ENCODE peak calls at places on chromosomes 3 and 15, in eight cellular contexts. P is hepatocyte, V is osteoblast, W is lower lobe of right lung, F is left lung, L is fibroblast of lung, X is ovary, Z is HCT116. O is an unnamed sample.
A peak's percentile ranks its signal among the peaks of the same experiment; 100 is the strongest.

GRCh38 chr3:15332405-15333098 is at the start of gene SH3BP5:
- DNase-seq in V (peak; percentile 96), L (peak; percentile 68), P (peak; percentile 92), Z (peak; percentile 26), W (peak; percentile 84), F (peak; percentile 97), X (peak; percentile 83), O (peak; percentile 71)

GRCh38 chr15:66138096-66138783 is 115.3 kb downstream of the MEGF11 start:
- DNase-seq in P (no peak), X (peak; percentile 26), V (no peak), F (no peak), L (no peak), W (no peak), Z (no peak), O (no peak)

GRCh38 chr15:91592586-91592985 is 260.9 kb upstream of the SLCO3A1 start:
- DNase-seq in Z (no peak), X (no peak), W (no peak), P (no peak), F (no peak), L (no peak), V (no peak), O (no peak)

GRCh38 chr15:96361309-96362000 is 31.0 kb downstream of the NR2F2 start:
- DNase-seq in P (no peak), X (no peak), V (peak; percentile 82), Z (no peak), W (no peak), L (no peak), F (peak; percentile 78), O (no peak)

GRCh38 chr3:168512802-168513201 is 417.1 kb upstream of the GOLIM4 start:
- DNase-seq in P (no peak), L (no peak), V (no peak), F (no peak), X (no peak), W (no peak), Z (no peak), O (no peak)

GRCh38 chr3:43316783-43317460 is 30.6 kb downstream of the SNRK start:
- DNase-seq in P (no peak), Z (no peak), W (no peak), V (no peak), X (no peak), F (no peak), L (peak; percentile 39), O (no peak)

GRCh38 chr15:83776986-83777385 is 123.1 kb downstream of the ADAMTSL3 start:
- DNase-seq in L (no peak), X (no peak), V (no peak), F (no peak), Z (no peak), W (no peak), P (no peak), O (no peak)

GRCh38 chr15:72846027-72846426 is 62.5 kb upstream of the ADPGK start:
- DNase-seq in V (no peak), X (no peak), P (no peak), W (no peak), Z (no peak), F (no peak), L (peak; percentile 32), O (no peak)

GRCh38 chr3:52281980-52282801 is 3.7 kb upstream of the WDR82 start:
- DNase-seq in L (no peak), Z (no peak), X (no peak), P (no peak), V (no peak), F (peak; percentile 19), W (no peak), O (no peak)

GRCh38 chr3:123258811-123259420 is 57.2 kb downstream of the SEC22A start:
- DNase-seq in F (no peak), X (no peak), L (peak; percentile 44), Z (peak; percentile 50), W (no peak), V (peak; percentile 62), P (peak; percentile 62), O (peak; percentile 58)

GRCh38 chr3:127074900-127075360 is 92.0 kb downstream of the PLXNA1 start:
- DNase-seq in F (no peak), X (no peak), W (peak; percentile 51), P (no peak), Z (no peak), V (peak; percentile 98), L (peak; percentile 85), O (peak; percentile 22)

GRCh38 chr15:64151727-64152506 is at the start of gene SNX22:
- DNase-seq in Z (no peak), L (no peak), P (peak; percentile 52), W (peak; percentile 66), F (peak; percentile 82), V (peak; percentile 87), X (no peak), O (no peak)

GRCh38 chr15:75620776-75621536 is 4.6 kb downstream of the SNUPN start:
- DNase-seq in L (peak; percentile 95), W (peak; percentile 69), X (peak; percentile 86), V (peak; percentile 93), Z (no peak), F (no peak), P (peak; percentile 72), O (peak; percentile 14)

GRCh38 chr15:68391084-68391483 is 40.9 kb downstream of the ITGA11 start:
- DNase-seq in W (no peak), X (peak; percentile 2), Z (no peak), L (no peak), F (no peak), V (no peak), P (no peak), O (no peak)

GRCh38 chr15:90763700-90764099 is 46.6 kb downstream of the BLM start:
- DNase-seq in X (no peak), W (no peak), F (no peak), V (no peak), P (no peak), Z (no peak), L (no peak), O (no peak)

GRCh38 chr3:149115114-149115513 is 14.3 kb upstream of the HPS3 start:
- DNase-seq in P (no peak), X (no peak), L (no peak), Z (no peak), W (no peak), V (no peak), F (no peak), O (no peak)

GRCh38 chr3:27289769-27290413 is 79.3 kb downstream of the NEK10 start:
- DNase-seq in P (no peak), Z (no peak), F (no peak), X (no peak), L (peak; percentile 45), V (no peak), W (no peak), O (peak; percentile 6)

GRCh38 chr3:31442755-31443154 is 90.0 kb upstream of the STT3B start:
- DNase-seq in X (no peak), V (no peak), Z (no peak), W (no peak), F (no peak), L (no peak), P (no peak), O (no peak)
- H3K4me1 ChIP-seq in X (peaks cover 3% of the 10 kb centered on the region), V (no peaks in the 10 kb centered on the region), Z (peaks cover 5% of the 10 kb centered on the region), W (no peaks in the 10 kb centered on the region), F (no peaks in the 10 kb centered on the region), L (no peaks in the 10 kb centered on the region), P (no peaks in the 10 kb centered on the region), O (peaks cover 7% of the 10 kb centered on the region)

GRCh38 chr3:35448681-35449080 is 190.6 kb upstream of the ARPP21 start:
- DNase-seq in L (no peak), V (no peak), W (no peak), Z (no peak), F (no peak), P (no peak), X (no peak), O (no peak)

GRCh38 chr3:35448121-35448520 is 191.2 kb upstream of the ARPP21 start:
- DNase-seq in P (no peak), F (no peak), Z (no peak), W (no peak), X (no peak), L (no peak), V (no peak), O (no peak)

DNA sequence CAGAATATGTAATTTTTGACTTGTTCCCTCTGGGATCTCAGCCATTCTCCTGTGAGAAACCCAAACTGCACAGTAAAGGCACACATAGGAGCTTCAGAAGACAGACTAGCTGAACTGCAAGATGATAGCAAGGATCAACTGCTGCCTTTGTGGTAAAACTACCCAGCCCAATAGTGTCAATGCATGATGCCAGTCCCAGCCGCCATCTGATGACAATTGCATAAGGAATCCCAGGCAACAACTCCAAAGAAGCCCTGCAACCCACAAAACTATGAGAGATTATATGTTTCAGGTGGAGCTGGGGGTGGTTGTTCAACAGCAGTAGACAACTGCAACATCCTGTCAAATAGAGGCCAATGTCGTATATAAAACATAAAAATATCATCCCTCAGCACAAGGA is 192.4 kb upstream of the ARPP21 start:
- DNase-seq in L (no peak), W (no peak), X (no peak), Z (no peak), P (no peak), V (no peak), F (no peak), O (no peak)
- H3K4me1 ChIP-seq in L (no peaks in the 10 kb centered on the region), W (no peaks in the 10 kb centered on the region), X (no peaks in the 10 kb centered on the region), Z (no peaks in the 10 kb centered on the region), P (no peaks in the 10 kb centered on the region), V (no peaks in the 10 kb centered on the region), F (no peaks in the 10 kb centered on the region), O (no peaks in the 10 kb centered on the region)

GRCh38 chr15:98720036-98720435 is 71.7 kb downstream of the IGF1R start:
- DNase-seq in X (no peak), V (no peak), W (no peak), Z (no peak), F (no peak), L (no peak), P (no peak), O (no peak)

GRCh38 chr15:98722209-98722608 is 73.9 kb downstream of the IGF1R start:
- DNase-seq in V (no peak), P (no peak), Z (no peak), F (no peak), L (no peak), W (no peak), X (no peak), O (no peak)

GRCh38 chr15:98721166-98721565 is 72.8 kb downstream of the IGF1R start:
- DNase-seq in L (no peak), W (no peak), X (no peak), P (no peak), V (no peak), F (no peak), Z (no peak), O (no peak)

GRCh38 chr15:98719169-98719515 is 70.8 kb downstream of the IGF1R start:
- DNase-seq in P (no peak), F (no peak), Z (no peak), L (peak; percentile 59), V (no peak), X (no peak), W (no peak), O (peak; percentile 43)

GRCh38 chr15:98720577-98720976 is 72.2 kb downstream of the IGF1R start:
- DNase-seq in P (no peak), V (no peak), X (no peak), W (no peak), Z (no peak), F (no peak), L (peak; percentile 49), O (no peak)
- H3K4me1 ChIP-seq in P (peaks cover 36% of the 10 kb centered on the region), V (peaks cover 12% of the 10 kb centered on the region), X (peaks cover 26% of the 10 kb centered on the region), W (peaks cover 45% of the 10 kb centered on the region), Z (no peaks in the 10 kb centered on the region), F (peaks cover 5% of the 10 kb centered on the region), L (peaks cover 2% of the 10 kb centered on the region), O (peaks cover 51% of the 10 kb centered on the region)

DNA sequence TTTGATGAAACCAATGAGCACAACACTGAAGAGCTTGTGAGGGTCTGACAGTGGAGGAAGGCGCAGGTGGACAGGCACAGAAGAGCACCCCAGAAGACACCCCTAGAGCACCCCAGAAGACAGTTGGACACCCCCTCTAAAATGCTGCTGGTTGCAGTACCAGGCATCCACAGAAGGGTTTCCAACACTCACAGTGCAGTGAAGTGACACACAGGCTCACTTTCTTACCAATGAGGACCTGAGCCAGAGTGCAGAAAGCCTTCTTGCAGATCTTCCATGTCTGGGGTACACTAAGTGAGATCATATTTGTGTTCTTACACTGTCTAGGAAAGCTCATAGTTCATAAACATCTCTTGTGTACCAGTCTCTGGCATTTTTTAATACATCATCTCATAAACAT is 27.6 kb downstream of the CCNL1 start:
- DNase-seq in X (no peak), W (no peak), F (no peak), V (no peak), P (no peak), Z (no peak), L (no peak), O (no peak)
- H3K4me1 ChIP-seq in X (peaks cover 16% of the 10 kb centered on the region), W (peaks cover 75% of the 10 kb centered on the region), F (peaks cover 41% of the 10 kb centered on the region), V (peaks cover 90% of the 10 kb centered on the region), P (peaks cover 65% of the 10 kb centered on the region), Z (peaks cover 87% of the 10 kb centered on the region), L (peaks cover 21% of the 10 kb centered on the region), O (peaks cover 23% of the 10 kb centered on the region)